ENCODE peak calls at places on chromosomes 11 and 22, in five cellular contexts. Q, O, L, R and B are unnamed samples.

GRCh38 chr22:39283312-39284141 is 35.9 kb downstream of the RPL3 start:
- DNase-seq in Q (no peak), O (peak), R (peak), L (no peak), B (no peak)

GRCh38 chr22:20021196-20022181 is 579 bp downstream of the TANGO2 start:
- DNase-seq in Q (peak), L (no peak), O (no peak), R (peak), B (no peak)

GRCh38 chr11:58928691-58929090 is 10.6 kb upstream of the GLYATL1 start:
- DNase-seq in R (no peak), O (no peak), Q (no peak), L (no peak), B (no peak)

GRCh38 chr11:33172996-33173395 is 11.7 kb upstream of the CSTF3 start:
- DNase-seq in O (no peak), R (no peak), Q (peak), L (no peak), B (no peak)

GRCh38 chr11:131370090-131370751 is at the start of gene NTM:
- DNase-seq in Q (no peak), O (peak), R (no peak), L (peak), B (no peak)

GRCh38 chr11:8168485-8169257 is at the start of gene RIC3:
- DNase-seq in Q (no peak), R (peak), O (peak), L (peak), B (no peak)

GRCh38 chr22:46754110-46754799 is 8.2 kb upstream of the TBC1D22A start:
- DNase-seq in O (no peak), Q (peak), L (no peak), R (peak), B (peak)

GRCh38 chr11:79313513-79313912 is 127.3 kb downstream of the TENM4 start:
- DNase-seq in O (no peak), L (no peak), Q (no peak), R (no peak), B (no peak)

GRCh38 chr22:46933526-46933925 is 171.1 kb downstream of the TBC1D22A start:
- DNase-seq in L (no peak), O (no peak), R (no peak), Q (no peak), B (no peak)

GRCh38 chr22:39254122-39254521 is 9.3 kb upstream of the PDGFB start:
- DNase-seq in R (no peak), Q (no peak), O (no peak), L (peak), B (no peak)

GRCh38 chr11:4919250-4919649 is at the start of gene OR51G2:
- DNase-seq in R (no peak), Q (no peak), L (no peak), O (no peak), B (no peak)

GRCh38 chr11:118909619-118910308 is 16.0 kb downstream of the BCL9L start:
- DNase-seq in Q (no peak), O (no peak), R (no peak), L (no peak), B (no peak)

GRCh38 chr11:134949121-134949591 is 537.1 kb upstream of the B3GAT1 start:
- DNase-seq in O (no peak), R (no peak), Q (peak), L (no peak), B (no peak)

GRCh38 chr22:22761606-22761962 is 117.2 kb downstream of the GGTLC2 start:
- DNase-seq in O (no peak), R (no peak), L (no peak), Q (peak), B (no peak)

GRCh38 chr11:28833670-28834069 is 725.5 kb downstream of the METTL15 start:
- DNase-seq in L (no peak), Q (peak), O (no peak), R (no peak), B (no peak)

GRCh38 chr11:128517457-128518230 is 69.7 kb downstream of the ETS1 start:
- DNase-seq in O (no peak), Q (no peak), R (no peak), L (no peak), B (no peak)

GRCh38 chr11:14094481-14095037 is 132.0 kb downstream of the SPON1 start:
- DNase-seq in Q (no peak), R (no peak), L (no peak), O (no peak), B (no peak)

GRCh38 chr11:47408598-47409439 is 429 bp downstream of the SLC39A13 start:
- DNase-seq in R (peak), O (no peak), Q (peak), L (peak), B (no peak)

GRCh38 chr11:65316311-65316978 is 1.8 kb downstream of the CDC42EP2 start:
- DNase-seq in Q (peak), R (no peak), O (no peak), L (no peak), B (peak)

GRCh38 chr11:110912437-110912836 is 200.2 kb upstream of the ARHGAP20 start:
- DNase-seq in L (no peak), O (no peak), Q (no peak), R (no peak), B (no peak)

GRCh38 chr11:1053121-1053901 is 16.8 kb upstream of the MUC6 start:
- DNase-seq in R (peak), Q (no peak), L (no peak), O (no peak), B (peak)

GRCh38 chr11:68761801-68762200 is 10.5 kb upstream of the TESMIN start:
- DNase-seq in O (no peak), L (no peak), R (no peak), Q (no peak), B (no peak)

GRCh38 chr11:61362542-61362875 is 335 bp downstream of the TMEM138 start:
- DNase-seq in R (no peak), O (no peak), L (peak), Q (no peak), B (peak)

GRCh38 chr11:80297808-80298460 is 857.1 kb upstream of the TENM4 start:
- DNase-seq in R (no peak), O (no peak), L (no peak), Q (peak), B (no peak)

GRCh38 chr11:110196884-110197420 is 99.5 kb downstream of the RDX start:
- DNase-seq in Q (no peak), R (no peak), L (no peak), O (no peak), B (no peak)

GRCh38 chr22:23767673-23768548 is at the start of gene CHCHD10:
- DNase-seq in R (peak), O (peak), Q (peak), L (peak), B (peak)

GRCh38 chr11:130087294-130087926 is 17.7 kb downstream of the APLP2 start:
- DNase-seq in R (no peak), L (no peak), Q (no peak), O (no peak), B (no peak)

GRCh38 chr22:35620624-35621245 is 3.6 kb upstream of the MB start:
- DNase-seq in Q (no peak), R (no peak), O (no peak), L (no peak), B (no peak)

GRCh38 chr11:117647872-117648271 is 149.1 kb downstream of the DSCAML1 start:
- DNase-seq in O (no peak), L (no peak), Q (no peak), R (no peak), B (no peak)

GRCh38 chr11:25769287-25769686 is 562.6 kb upstream of the ANO3 start:
- DNase-seq in Q (peak), L (no peak), R (no peak), O (no peak), B (no peak)

GRCh38 chr11:16211407-16211806 is 144.9 kb downstream of the SOX6 start:
- DNase-seq in R (no peak), Q (no peak), L (no peak), O (no peak), B (no peak)

GRCh38 chr22:19879651-19879995 is 24.9 kb upstream of the GNB1L start:
- DNase-seq in O (no peak), Q (no peak), L (no peak), R (peak), B (no peak)

GRCh38 chr11:69638941-69639681 is 1.8 kb upstream of the CCND1 start:
- DNase-seq in O (peak), R (peak), Q (peak), L (peak), B (peak)

GRCh38 chr11:98616256-98616655 is 404.5 kb upstream of the CNTN5 start:
- DNase-seq in O (no peak), Q (no peak), L (no peak), R (no peak), B (no peak)